ENCODE peak calls at places on chromosomes 16 and 17, in eight cellular contexts. Y, G, I, P, J, Z, L and R are unnamed samples.

GRCh38 chr16:5015351-5015750 is 18.4 kb downstream of the NAGPA start:
- DNase-seq in J (no peak), Z (no peak), I (no peak), L (no peak), Y (no peak), G (no peak), P (no peak), R (no peak)

GRCh38 chr17:31269597-31269996 is 27.4 kb downstream of the OMG start:
- DNase-seq in L (no peak), Z (no peak), J (no peak), Y (no peak), P (no peak), G (no peak), I (peak), R (no peak)

GRCh38 chr16:85205747-85206471 is 93.6 kb upstream of the CIBAR2 start:
- DNase-seq in Z (no peak), L (no peak), J (no peak), I (no peak), Y (peak), G (no peak), P (no peak), R (no peak)

GRCh38 chr17:77484096-77484495 is 343.3 kb downstream of the SEC14L1 start:
- DNase-seq in I (no peak), G (no peak), L (no peak), Y (no peak), Z (no peak), P (no peak), J (no peak), R (no peak)

GRCh38 chr16:87922250-87922871 is 14.0 kb downstream of the CA5A start:
- DNase-seq in Y (no peak), I (no peak), G (no peak), P (no peak), Z (no peak), J (no peak), L (no peak), R (no peak)

GRCh38 chr16:21565816-21566669 is 33.3 kb upstream of the METTL9 start:
- DNase-seq in P (no peak), Y (peak), Z (no peak), I (no peak), L (no peak), G (no peak), J (no peak), R (no peak)

GRCh38 chr16:68283840-68284595 is 19.7 kb downstream of the SLC7A6 start:
- DNase-seq in G (no peak), J (no peak), P (no peak), Z (no peak), I (no peak), L (no peak), Y (peak), R (no peak)

GRCh38 chr17:32742686-32743538 is 134.0 kb downstream of the MYO1D start:
- DNase-seq in Y (no peak), I (no peak), G (no peak), J (no peak), Z (no peak), P (no peak), L (no peak), R (no peak)

GRCh38 chr17:42629420-42630009 is 20.0 kb downstream of the TUBG1 start:
- DNase-seq in Z (no peak), Y (no peak), L (no peak), P (no peak), I (no peak), J (no peak), G (no peak), R (no peak)

GRCh38 chr17:50482110-50482509 is 3.5 kb downstream of the RSAD1 start:
- DNase-seq in L (no peak), J (no peak), Z (no peak), Y (no peak), I (no peak), G (no peak), P (no peak), R (no peak)

GRCh38 chr16:85554791-85555548 is 58.2 kb upstream of the GSE1 start:
- DNase-seq in Y (peak), P (peak), G (no peak), L (no peak), Z (peak), J (peak), I (no peak), R (peak)

GRCh38 chr17:33124871-33125551 is 133.4 kb downstream of the SPACA3 start:
- DNase-seq in P (no peak), Y (no peak), J (no peak), I (no peak), G (no peak), Z (no peak), L (no peak), R (no peak)